ENCODE peak calls at places on chromosomes 1 and 21, in eight cellular contexts. One of them, this sample, is unnamed.

GRCh38 chr1:18581420-18581880 is 49.2 kb upstream of the PAX7 start:
- DNase-seq in neural progenitor cell: peak; percentile 79
- DNase-seq in progenitor cell of endocrine pancreas: peak; percentile 52
- DNase-seq in prostate gland: peak; percentile 14
- DNase-seq in upper lobe of right lung: peak; percentile 71
- DNase-seq in pancreas: peak; percentile 85
- DNase-seq in cardiac muscle cell: peak; percentile 70
- DNase-seq in mammary epithelial cell: no peak
- DNase-seq in this sample: no peak

GRCh38 chr21:35086357-35086756 is 37.3 kb upstream of the RUNX1 start:
- DNase-seq in neural progenitor cell: no peak
- DNase-seq in progenitor cell of endocrine pancreas: no peak
- DNase-seq in prostate gland: no peak
- DNase-seq in upper lobe of right lung: no peak
- DNase-seq in pancreas: no peak
- DNase-seq in cardiac muscle cell: no peak
- DNase-seq in mammary epithelial cell: peak; percentile 81
- DNase-seq in this sample: no peak

GRCh38 chr1:9671377-9672140 is 20.0 kb downstream of the PIK3CD start:
- DNase-seq in neural progenitor cell: no peak
- DNase-seq in progenitor cell of endocrine pancreas: no peak
- DNase-seq in prostate gland: no peak
- DNase-seq in upper lobe of right lung: no peak
- DNase-seq in pancreas: no peak
- DNase-seq in cardiac muscle cell: no peak
- DNase-seq in mammary epithelial cell: peak; percentile 85
- DNase-seq in this sample: no peak

GRCh38 chr1:45566722-45567121 is 16.1 kb downstream of the AKR1A1 start:
- DNase-seq in neural progenitor cell: no peak
- DNase-seq in progenitor cell of endocrine pancreas: no peak
- DNase-seq in prostate gland: no peak
- DNase-seq in upper lobe of right lung: peak; percentile 73
- DNase-seq in pancreas: no peak
- DNase-seq in cardiac muscle cell: peak; percentile 16
- DNase-seq in mammary epithelial cell: no peak
- DNase-seq in this sample: no peak

GRCh38 chr1:179230251-179230650 is 774 bp upstream of the ABL2 start:
- DNase-seq in neural progenitor cell: no peak
- DNase-seq in progenitor cell of endocrine pancreas: no peak
- DNase-seq in prostate gland: no peak
- DNase-seq in upper lobe of right lung: no peak
- DNase-seq in pancreas: no peak
- DNase-seq in cardiac muscle cell: no peak
- DNase-seq in mammary epithelial cell: peak; percentile 32
- DNase-seq in this sample: no peak

GRCh38 chr1:206684478-206685255 is at the start of gene MAPKAPK2:
- DNase-seq in neural progenitor cell: peak; percentile 92
- DNase-seq in progenitor cell of endocrine pancreas: peak; percentile 60
- DNase-seq in prostate gland: peak; percentile 80
- DNase-seq in upper lobe of right lung: peak; percentile 91
- DNase-seq in pancreas: peak; percentile 92
- DNase-seq in cardiac muscle cell: peak; percentile 94
- DNase-seq in mammary epithelial cell: peak; percentile 46
- DNase-seq in this sample: peak; percentile 76

GRCh38 chr1:7745783-7746182 is 25.3 kb upstream of the VAMP3 start:
- DNase-seq in neural progenitor cell: no peak
- DNase-seq in progenitor cell of endocrine pancreas: no peak
- DNase-seq in prostate gland: peak; percentile 91
- DNase-seq in upper lobe of right lung: no peak
- DNase-seq in pancreas: no peak
- DNase-seq in cardiac muscle cell: no peak
- DNase-seq in mammary epithelial cell: peak; percentile 90
- DNase-seq in this sample: no peak

GRCh38 chr1:33220701-33221384 is 35.4 kb upstream of the ZNF362 start:
- DNase-seq in neural progenitor cell: peak; percentile 60
- DNase-seq in progenitor cell of endocrine pancreas: no peak
- DNase-seq in prostate gland: peak; percentile 64
- DNase-seq in upper lobe of right lung: peak; percentile 66
- DNase-seq in pancreas: no peak
- DNase-seq in cardiac muscle cell: peak; percentile 19
- DNase-seq in mammary epithelial cell: peak; percentile 94
- DNase-seq in this sample: no peak

GRCh38 chr21:44752701-44753235 is 41.4 kb upstream of the TSPEAR start:
- DNase-seq in neural progenitor cell: no peak
- DNase-seq in progenitor cell of endocrine pancreas: no peak
- DNase-seq in prostate gland: peak; percentile 41
- DNase-seq in upper lobe of right lung: no peak
- DNase-seq in pancreas: no peak
- DNase-seq in cardiac muscle cell: no peak
- DNase-seq in mammary epithelial cell: peak; percentile 95
- DNase-seq in this sample: no peak

GRCh38 chr1:152777510-152778137 is 2.7 kb downstream of the LCE1F start:
- DNase-seq in neural progenitor cell: no peak
- DNase-seq in progenitor cell of endocrine pancreas: no peak
- DNase-seq in prostate gland: no peak
- DNase-seq in upper lobe of right lung: no peak
- DNase-seq in pancreas: no peak
- DNase-seq in cardiac muscle cell: no peak
- DNase-seq in mammary epithelial cell: no peak
- DNase-seq in this sample: no peak

GRCh38 chr1:153848805-153849204 is 73.6 kb downstream of the SLC27A3 start:
- DNase-seq in neural progenitor cell: no peak
- DNase-seq in progenitor cell of endocrine pancreas: no peak
- DNase-seq in prostate gland: no peak
- DNase-seq in upper lobe of right lung: no peak
- DNase-seq in pancreas: no peak
- DNase-seq in cardiac muscle cell: no peak
- DNase-seq in mammary epithelial cell: no peak
- DNase-seq in this sample: no peak

GRCh38 chr21:25457411-25457810 is 149.9 kb downstream of the MRPL39 start:
- DNase-seq in neural progenitor cell: no peak
- DNase-seq in progenitor cell of endocrine pancreas: no peak
- DNase-seq in prostate gland: no peak
- DNase-seq in upper lobe of right lung: no peak
- DNase-seq in pancreas: no peak
- DNase-seq in cardiac muscle cell: no peak
- DNase-seq in mammary epithelial cell: peak; percentile 66
- DNase-seq in this sample: no peak

GRCh38 chr1:107244734-107245495 is 104.1 kb downstream of the NTNG1 start:
- DNase-seq in neural progenitor cell: no peak
- DNase-seq in progenitor cell of endocrine pancreas: no peak
- DNase-seq in prostate gland: no peak
- DNase-seq in upper lobe of right lung: no peak
- DNase-seq in pancreas: no peak
- DNase-seq in cardiac muscle cell: peak; percentile 11
- DNase-seq in mammary epithelial cell: no peak
- DNase-seq in this sample: no peak

GRCh38 chr1:119010201-119010600 is 22.1 kb upstream of the TBX15 start:
- DNase-seq in neural progenitor cell: no peak
- DNase-seq in progenitor cell of endocrine pancreas: no peak
- DNase-seq in prostate gland: no peak
- DNase-seq in upper lobe of right lung: no peak
- DNase-seq in pancreas: no peak
- DNase-seq in cardiac muscle cell: no peak
- DNase-seq in mammary epithelial cell: peak; percentile 51
- DNase-seq in this sample: no peak

GRCh38 chr1:29211086-29212030 is 19.4 kb downstream of the MECR start:
- DNase-seq in neural progenitor cell: no peak
- DNase-seq in progenitor cell of endocrine pancreas: no peak
- DNase-seq in prostate gland: no peak
- DNase-seq in upper lobe of right lung: no peak
- DNase-seq in pancreas: no peak
- DNase-seq in cardiac muscle cell: no peak
- DNase-seq in mammary epithelial cell: no peak
- DNase-seq in this sample: no peak

GRCh38 chr1:70319750-70320149 is 34.8 kb downstream of the ANKRD13C start:
- DNase-seq in neural progenitor cell: no peak
- DNase-seq in progenitor cell of endocrine pancreas: no peak
- DNase-seq in prostate gland: no peak
- DNase-seq in upper lobe of right lung: no peak
- DNase-seq in pancreas: no peak
- DNase-seq in cardiac muscle cell: no peak
- DNase-seq in mammary epithelial cell: peak; percentile 35
- DNase-seq in this sample: no peak

GRCh38 chr1:59446257-59446901 is 149.5 kb downstream of the FGGY start:
- DNase-seq in neural progenitor cell: peak; percentile 3
- DNase-seq in progenitor cell of endocrine pancreas: no peak
- DNase-seq in prostate gland: no peak
- DNase-seq in upper lobe of right lung: no peak
- DNase-seq in pancreas: no peak
- DNase-seq in cardiac muscle cell: peak; percentile 27
- DNase-seq in mammary epithelial cell: peak; percentile 62
- DNase-seq in this sample: no peak

GRCh38 chr1:231093158-231093922 is 53.3 kb upstream of the FAM89A start:
- DNase-seq in neural progenitor cell: peak; percentile 81
- DNase-seq in progenitor cell of endocrine pancreas: no peak
- DNase-seq in prostate gland: no peak
- DNase-seq in upper lobe of right lung: no peak
- DNase-seq in pancreas: no peak
- DNase-seq in cardiac muscle cell: peak; percentile 14
- DNase-seq in mammary epithelial cell: no peak
- DNase-seq in this sample: no peak

GRCh38 chr1:209652873-209653401 is 712 bp upstream of the LAMB3 start:
- DNase-seq in neural progenitor cell: no peak
- DNase-seq in progenitor cell of endocrine pancreas: peak; percentile 23
- DNase-seq in prostate gland: peak; percentile 98
- DNase-seq in upper lobe of right lung: peak; percentile 92
- DNase-seq in pancreas: peak; percentile 97
- DNase-seq in cardiac muscle cell: peak; percentile 61
- DNase-seq in mammary epithelial cell: peak; percentile 100
- DNase-seq in this sample: no peak

GRCh38 chr1:147073062-147073432 is 99.2 kb downstream of the PRKAB2 start:
- DNase-seq in neural progenitor cell: peak; percentile 7
- DNase-seq in progenitor cell of endocrine pancreas: no peak
- DNase-seq in prostate gland: no peak
- DNase-seq in upper lobe of right lung: no peak
- DNase-seq in pancreas: no peak
- DNase-seq in cardiac muscle cell: no peak
- DNase-seq in mammary epithelial cell: no peak
- DNase-seq in this sample: no peak

GRCh38 chr1:214264196-214264595 is 16.8 kb upstream of the SMYD2 start:
- DNase-seq in neural progenitor cell: peak; percentile 48
- DNase-seq in progenitor cell of endocrine pancreas: no peak
- DNase-seq in prostate gland: no peak
- DNase-seq in upper lobe of right lung: no peak
- DNase-seq in pancreas: no peak
- DNase-seq in cardiac muscle cell: no peak
- DNase-seq in mammary epithelial cell: no peak
- DNase-seq in this sample: no peak

GRCh38 chr1:85692730-85693314 is 15.4 kb downstream of the ZNHIT6 start:
- DNase-seq in neural progenitor cell: no peak
- DNase-seq in progenitor cell of endocrine pancreas: no peak
- DNase-seq in prostate gland: no peak
- DNase-seq in upper lobe of right lung: no peak
- DNase-seq in pancreas: no peak
- DNase-seq in cardiac muscle cell: peak; percentile 3
- DNase-seq in mammary epithelial cell: peak; percentile 17
- DNase-seq in this sample: no peak
- TF ChIP-seq CTCF in neural progenitor cell: peak; percentile 46
- TF ChIP-seq CTCF in progenitor cell of endocrine pancreas: peak; percentile 55
- TF ChIP-seq CTCF in prostate gland: peak; percentile 34
- TF ChIP-seq CTCF in upper lobe of right lung: peak; percentile 57
- TF ChIP-seq CTCF in pancreas: peak; percentile 11
- TF ChIP-seq CTCF in cardiac muscle cell: peak; percentile 51
- TF ChIP-seq CTCF in mammary epithelial cell: peak; percentile 44
- TF ChIP-seq CTCF in this sample: no peak

DNA sequence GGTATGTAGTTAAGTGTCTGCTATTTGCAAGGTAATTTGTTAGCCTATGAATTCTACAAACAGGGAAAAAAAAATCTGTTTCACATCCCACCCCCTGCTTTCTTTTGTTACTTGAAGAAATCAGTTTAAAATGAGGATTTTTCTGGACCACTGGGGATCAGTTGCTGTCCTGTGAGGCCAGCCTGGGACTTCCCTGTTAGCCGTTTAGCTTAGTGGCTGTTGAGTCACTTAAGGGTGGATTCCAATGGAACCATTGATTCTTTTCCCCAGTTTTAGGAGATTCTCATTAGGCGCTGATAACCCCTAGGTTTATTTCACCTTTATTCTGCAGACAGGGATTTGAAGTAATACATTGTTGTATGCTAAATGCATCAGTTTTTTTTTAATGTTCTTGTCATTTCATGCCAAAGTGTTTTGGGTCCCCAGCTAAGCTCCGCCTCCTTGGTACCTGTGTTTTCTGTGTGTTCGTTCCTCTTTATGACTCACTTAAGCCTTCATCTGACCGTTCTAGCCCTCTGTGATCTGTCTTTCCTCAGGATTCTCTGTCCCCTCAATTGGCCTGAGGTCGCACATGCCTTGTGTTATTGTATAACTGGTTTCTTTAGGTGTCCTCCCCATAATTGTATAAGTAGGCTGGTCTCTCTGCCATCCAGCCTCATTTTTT is 59.3 kb downstream of the NOS1AP start:
- DNase-seq in neural progenitor cell: peak; percentile 19
- DNase-seq in progenitor cell of endocrine pancreas: no peak
- DNase-seq in prostate gland: no peak
- DNase-seq in upper lobe of right lung: no peak
- DNase-seq in pancreas: no peak
- DNase-seq in cardiac muscle cell: no peak
- DNase-seq in mammary epithelial cell: no peak
- DNase-seq in this sample: no peak
- TF ChIP-seq CTCF in neural progenitor cell: no peak
- TF ChIP-seq CTCF in progenitor cell of endocrine pancreas: no peak
- TF ChIP-seq CTCF in prostate gland: no peak
- TF ChIP-seq CTCF in upper lobe of right lung: no peak
- TF ChIP-seq CTCF in pancreas: no peak
- TF ChIP-seq CTCF in cardiac muscle cell: no peak
- TF ChIP-seq CTCF in mammary epithelial cell: no peak
- TF ChIP-seq CTCF in this sample: no peak

GRCh38 chr21:38699048-38699447 is 106.7 kb upstream of the ETS2 start:
- DNase-seq in neural progenitor cell: peak; percentile 15
- DNase-seq in progenitor cell of endocrine pancreas: no peak
- DNase-seq in prostate gland: no peak
- DNase-seq in upper lobe of right lung: no peak
- DNase-seq in pancreas: no peak
- DNase-seq in cardiac muscle cell: no peak
- DNase-seq in mammary epithelial cell: no peak
- DNase-seq in this sample: no peak
- TF ChIP-seq CTCF in neural progenitor cell: peak; percentile 33
- TF ChIP-seq CTCF in progenitor cell of endocrine pancreas: peak; percentile 33
- TF ChIP-seq CTCF in prostate gland: no peak
- TF ChIP-seq CTCF in upper lobe of right lung: no peak
- TF ChIP-seq CTCF in pancreas: no peak
- TF ChIP-seq CTCF in cardiac muscle cell: peak; percentile 42
- TF ChIP-seq CTCF in mammary epithelial cell: peak; percentile 33
- TF ChIP-seq CTCF in this sample: no peak

DNA sequence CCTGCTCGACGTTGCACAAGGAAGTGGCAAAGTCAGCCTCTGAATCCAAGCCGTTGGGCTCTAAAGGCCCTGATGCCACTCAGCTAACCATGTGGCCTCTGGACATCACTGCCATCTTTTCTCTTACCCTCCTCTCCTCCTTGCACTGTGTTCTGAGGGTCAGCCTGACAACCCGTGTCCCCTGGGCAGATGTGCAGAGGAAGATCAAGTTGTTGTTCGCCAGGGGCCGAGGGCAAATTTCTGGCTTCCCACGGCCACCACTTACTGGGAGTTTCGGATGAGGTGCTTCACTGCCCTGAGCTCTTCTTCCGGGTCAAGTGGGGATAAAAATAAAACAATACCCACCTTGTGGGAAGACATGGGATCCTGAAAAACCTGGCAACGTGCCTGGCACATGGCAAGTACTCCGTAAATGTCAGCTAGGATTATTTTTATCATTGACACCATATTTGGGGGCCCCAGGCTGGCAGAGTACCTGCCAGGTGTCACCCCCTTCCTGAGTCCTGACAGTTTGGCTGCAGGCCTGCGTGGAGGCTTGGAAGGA is 9.0 kb upstream of the EPHA2 start:
- DNase-seq in neural progenitor cell: no peak
- DNase-seq in progenitor cell of endocrine pancreas: no peak
- DNase-seq in prostate gland: no peak
- DNase-seq in upper lobe of right lung: no peak
- DNase-seq in pancreas: no peak
- DNase-seq in cardiac muscle cell: no peak
- DNase-seq in mammary epithelial cell: no peak
- DNase-seq in this sample: no peak
- TF ChIP-seq CTCF in neural progenitor cell: no peak
- TF ChIP-seq CTCF in progenitor cell of endocrine pancreas: no peak
- TF ChIP-seq CTCF in prostate gland: no peak
- TF ChIP-seq CTCF in upper lobe of right lung: no peak
- TF ChIP-seq CTCF in pancreas: no peak
- TF ChIP-seq CTCF in cardiac muscle cell: no peak
- TF ChIP-seq CTCF in mammary epithelial cell: no peak
- TF ChIP-seq CTCF in this sample: no peak

This sample was measured in CD8-positive, alpha-beta T cell.